ENCODE peak calls at places on chromosomes 11 and 22, in seven cellular contexts. One of them, this sample, is unnamed.

GRCh38 chr11:81579339-81579738 is 1154.3 kb downstream of the FAM181B start:
- DNase-seq in HepG2: no peak
- DNase-seq in H1: no peak
- DNase-seq in SK-N-SH: no peak
- DNase-seq in GM12878: no peak
- DNase-seq in HCT116: no peak
- DNase-seq in K562: no peak
- DNase-seq in this sample: no peak

GRCh38 chr11:17906436-17906835 is 106.4 kb downstream of the SERGEF start:
- DNase-seq in HCT116: no peak
- DNase-seq in K562: peak; percentile 21
- DNase-seq in HepG2: no peak
- DNase-seq in SK-N-SH: peak; percentile 62
- DNase-seq in H1: peak; percentile 70
- DNase-seq in GM12878: no peak
- DNase-seq in this sample: no peak

GRCh38 chr22:50085211-50085999 is at the start of gene MLC1:
- DNase-seq in H1: no peak
- DNase-seq in HCT116: no peak
- DNase-seq in SK-N-SH: no peak
- DNase-seq in HepG2: no peak
- DNase-seq in GM12878: no peak
- DNase-seq in K562: peak; percentile 49
- DNase-seq in this sample: no peak

GRCh38 chr11:69373251-69373635 is 79.3 kb downstream of the MYEOV start:
- DNase-seq in GM12878: no peak
- DNase-seq in H1: no peak
- DNase-seq in K562: no peak
- DNase-seq in HCT116: no peak
- DNase-seq in SK-N-SH: no peak
- DNase-seq in HepG2: no peak
- DNase-seq in this sample: no peak

GRCh38 chr11:44505591-44506054 is 59.8 kb upstream of the CD82 start:
- DNase-seq in K562: peak; percentile 66
- DNase-seq in SK-N-SH: no peak
- DNase-seq in HepG2: no peak
- DNase-seq in GM12878: no peak
- DNase-seq in H1: no peak
- DNase-seq in HCT116: no peak
- DNase-seq in this sample: peak; percentile 27

GRCh38 chr11:66857927-66858185 is 992 bp downstream of the LRFN4 start:
- DNase-seq in HepG2: no peak
- DNase-seq in SK-N-SH: no peak
- DNase-seq in GM12878: no peak
- DNase-seq in H1: no peak
- DNase-seq in K562: no peak
- DNase-seq in HCT116: no peak
- DNase-seq in this sample: no peak

GRCh38 chr22:20000246-20001081 is 16.2 kb downstream of the ARVCF start:
- DNase-seq in HCT116: no peak
- DNase-seq in K562: no peak
- DNase-seq in SK-N-SH: peak; percentile 64
- DNase-seq in H1: no peak
- DNase-seq in GM12878: no peak
- DNase-seq in HepG2: peak; percentile 76
- DNase-seq in this sample: no peak

GRCh38 chr11:26916805-26917204 is 77.1 kb upstream of the FIBIN start:
- DNase-seq in GM12878: no peak
- DNase-seq in K562: no peak
- DNase-seq in HepG2: no peak
- DNase-seq in SK-N-SH: no peak
- DNase-seq in HCT116: no peak
- DNase-seq in H1: no peak
- DNase-seq in this sample: no peak

GRCh38 chr11:25961539-25961938 is 370.4 kb upstream of the ANO3 start:
- DNase-seq in HepG2: no peak
- DNase-seq in SK-N-SH: no peak
- DNase-seq in H1: no peak
- DNase-seq in HCT116: no peak
- DNase-seq in GM12878: no peak
- DNase-seq in K562: no peak
- DNase-seq in this sample: peak; percentile 9

GRCh38 chr11:1629326-1630185 is at the start of gene KRTAP5-5:
- DNase-seq in H1: no peak
- DNase-seq in HCT116: no peak
- DNase-seq in GM12878: no peak
- DNase-seq in SK-N-SH: no peak
- DNase-seq in HepG2: no peak
- DNase-seq in K562: no peak
- DNase-seq in this sample: no peak

GRCh38 chr11:31808721-31809542 is 2.2 kb downstream of the PAX6 start:
- DNase-seq in HepG2: no peak
- DNase-seq in H1: no peak
- DNase-seq in K562: no peak
- DNase-seq in SK-N-SH: no peak
- DNase-seq in GM12878: no peak
- DNase-seq in HCT116: no peak
- DNase-seq in this sample: no peak

GRCh38 chr11:96393753-96394348 is 4.0 kb downstream of the JRKL start:
- DNase-seq in SK-N-SH: peak; percentile 45
- DNase-seq in HepG2: peak; percentile 44
- DNase-seq in HCT116: peak; percentile 22
- DNase-seq in K562: peak; percentile 57
- DNase-seq in GM12878: peak; percentile 27
- DNase-seq in H1: no peak
- DNase-seq in this sample: peak; percentile 23

GRCh38 chr11:82842019-82842418 is 58.2 kb downstream of the PRCP start:
- DNase-seq in HCT116: no peak
- DNase-seq in GM12878: no peak
- DNase-seq in H1: no peak
- DNase-seq in K562: no peak
- DNase-seq in SK-N-SH: no peak
- DNase-seq in HepG2: no peak
- DNase-seq in this sample: no peak

GRCh38 chr11:17528181-17528691 is 16.0 kb downstream of the USH1C start:
- DNase-seq in HepG2: peak; percentile 23
- DNase-seq in GM12878: no peak
- DNase-seq in H1: no peak
- DNase-seq in K562: peak; percentile 77
- DNase-seq in HCT116: no peak
- DNase-seq in SK-N-SH: peak; percentile 88
- DNase-seq in this sample: peak; percentile 39

GRCh38 chr11:45148276-45148675 is 1.8 kb downstream of the PRDM11 start:
- DNase-seq in SK-N-SH: no peak
- DNase-seq in HepG2: no peak
- DNase-seq in H1: no peak
- DNase-seq in GM12878: no peak
- DNase-seq in K562: no peak
- DNase-seq in HCT116: no peak
- DNase-seq in this sample: no peak

GRCh38 chr11:115581871-115582639 is 77.8 kb upstream of the CADM1 start:
- DNase-seq in K562: peak; percentile 1
- DNase-seq in H1: peak; percentile 23
- DNase-seq in HepG2: no peak
- DNase-seq in SK-N-SH: peak; percentile 58
- DNase-seq in HCT116: no peak
- DNase-seq in GM12878: no peak
- DNase-seq in this sample: no peak
- TF ChIP-seq JUND in K562: no peak
- TF ChIP-seq JUND in H1: no peak
- TF ChIP-seq JUND in HepG2: no peak
- TF ChIP-seq JUND in SK-N-SH: no peak
- TF ChIP-seq JUND in HCT116: no peak
- TF ChIP-seq JUND in GM12878: no peak
- TF ChIP-seq JUND in this sample: no peak

GRCh38 chr11:11975201-11976092 is 33.0 kb downstream of the DKK3 start:
- DNase-seq in K562: no peak
- DNase-seq in HepG2: no peak
- DNase-seq in SK-N-SH: no peak
- DNase-seq in H1: no peak
- DNase-seq in HCT116: no peak
- DNase-seq in GM12878: no peak
- DNase-seq in this sample: no peak

GRCh38 chr11:11972148-11972547 is 36.3 kb downstream of the DKK3 start:
- DNase-seq in SK-N-SH: no peak
- DNase-seq in H1: no peak
- DNase-seq in HCT116: no peak
- DNase-seq in K562: no peak
- DNase-seq in HepG2: no peak
- DNase-seq in GM12878: no peak
- DNase-seq in this sample: no peak

GRCh38 chr11:11972942-11973341 is 35.5 kb downstream of the DKK3 start:
- DNase-seq in HepG2: no peak
- DNase-seq in H1: no peak
- DNase-seq in K562: no peak
- DNase-seq in GM12878: no peak
- DNase-seq in SK-N-SH: no peak
- DNase-seq in HCT116: no peak
- DNase-seq in this sample: no peak

GRCh38 chr11:11973361-11973800 is 35.0 kb downstream of the DKK3 start:
- DNase-seq in SK-N-SH: no peak
- DNase-seq in K562: no peak
- DNase-seq in H1: no peak
- DNase-seq in GM12878: no peak
- DNase-seq in HepG2: no peak
- DNase-seq in HCT116: no peak
- DNase-seq in this sample: no peak

GRCh38 chr11:11973866-11974265 is 34.6 kb downstream of the DKK3 start:
- DNase-seq in HCT116: no peak
- DNase-seq in GM12878: no peak
- DNase-seq in SK-N-SH: no peak
- DNase-seq in HepG2: no peak
- DNase-seq in H1: no peak
- DNase-seq in K562: no peak
- DNase-seq in this sample: no peak
- TF ChIP-seq JUND in HCT116: no peak
- TF ChIP-seq JUND in GM12878: no peak
- TF ChIP-seq JUND in SK-N-SH: no peak
- TF ChIP-seq JUND in HepG2: no peak
- TF ChIP-seq JUND in H1: no peak
- TF ChIP-seq JUND in K562: no peak
- TF ChIP-seq JUND in this sample: no peak

GRCh38 chr11:5941951-5942350 is at the start of gene OR56A3:
- DNase-seq in HepG2: no peak
- DNase-seq in K562: no peak
- DNase-seq in HCT116: no peak
- DNase-seq in H1: no peak
- DNase-seq in SK-N-SH: no peak
- DNase-seq in GM12878: no peak
- DNase-seq in this sample: no peak

GRCh38 chr11:5940748-5941147 is 1.3 kb upstream of the OR56A3 start:
- DNase-seq in H1: no peak
- DNase-seq in HepG2: no peak
- DNase-seq in K562: no peak
- DNase-seq in GM12878: no peak
- DNase-seq in SK-N-SH: no peak
- DNase-seq in HCT116: no peak
- DNase-seq in this sample: no peak

GRCh38 chr11:5938603-5938965 is 3.5 kb upstream of the OR56A3 start:
- DNase-seq in HCT116: no peak
- DNase-seq in GM12878: no peak
- DNase-seq in H1: no peak
- DNase-seq in K562: no peak
- DNase-seq in HepG2: no peak
- DNase-seq in SK-N-SH: no peak
- DNase-seq in this sample: peak; percentile 78

GRCh38 chr11:5933116-5933515 is 8.9 kb upstream of the OR56A3 start:
- DNase-seq in K562: no peak
- DNase-seq in H1: no peak
- DNase-seq in HepG2: no peak
- DNase-seq in SK-N-SH: no peak
- DNase-seq in GM12878: no peak
- DNase-seq in HCT116: no peak
- DNase-seq in this sample: no peak

DNA sequence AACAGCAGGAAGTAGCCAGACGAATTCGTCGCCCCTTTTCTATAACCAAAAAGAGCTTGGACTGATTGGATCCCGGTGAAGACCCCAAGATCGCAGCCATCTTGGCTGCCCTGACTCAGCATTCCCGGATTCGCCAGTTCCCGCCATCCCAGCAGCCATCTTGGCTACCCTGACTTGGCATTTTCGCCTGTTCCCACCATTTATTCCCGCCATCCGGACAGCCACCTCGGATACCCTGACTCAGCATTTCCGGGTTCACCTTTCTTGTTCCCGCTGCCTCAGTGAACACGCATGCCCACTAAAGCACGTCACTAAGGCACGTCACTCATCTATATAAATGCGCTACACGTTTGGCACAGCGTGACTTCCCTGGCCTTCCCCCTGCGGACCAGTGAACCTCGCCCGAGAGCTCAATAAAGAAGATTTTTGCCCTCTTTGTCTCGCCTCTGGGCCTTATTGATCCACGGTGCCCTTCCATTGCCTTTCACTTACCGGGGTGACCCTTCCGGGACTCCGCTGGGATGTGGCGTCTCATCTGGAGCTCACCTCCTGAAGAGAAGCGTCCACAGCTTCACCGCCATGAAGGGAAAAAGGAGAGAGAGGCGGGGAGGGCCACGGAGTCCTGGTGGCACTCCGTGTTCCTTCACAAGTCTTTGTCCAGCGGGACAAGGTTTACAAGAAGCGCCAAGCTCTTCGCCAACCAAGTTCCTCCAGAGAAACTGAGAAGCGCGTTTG is 4.0 kb upstream of the OR56A3 start:
- DNase-seq in GM12878: no peak
- DNase-seq in SK-N-SH: no peak
- DNase-seq in H1: no peak
- DNase-seq in HCT116: no peak
- DNase-seq in K562: no peak
- DNase-seq in HepG2: no peak
- DNase-seq in this sample: no peak
- TF ChIP-seq JUND in GM12878: no peak
- TF ChIP-seq JUND in SK-N-SH: no peak
- TF ChIP-seq JUND in H1: no peak
- TF ChIP-seq JUND in HCT116: no peak
- TF ChIP-seq JUND in K562: no peak
- TF ChIP-seq JUND in HepG2: no peak
- TF ChIP-seq JUND in this sample: no peak

DNA sequence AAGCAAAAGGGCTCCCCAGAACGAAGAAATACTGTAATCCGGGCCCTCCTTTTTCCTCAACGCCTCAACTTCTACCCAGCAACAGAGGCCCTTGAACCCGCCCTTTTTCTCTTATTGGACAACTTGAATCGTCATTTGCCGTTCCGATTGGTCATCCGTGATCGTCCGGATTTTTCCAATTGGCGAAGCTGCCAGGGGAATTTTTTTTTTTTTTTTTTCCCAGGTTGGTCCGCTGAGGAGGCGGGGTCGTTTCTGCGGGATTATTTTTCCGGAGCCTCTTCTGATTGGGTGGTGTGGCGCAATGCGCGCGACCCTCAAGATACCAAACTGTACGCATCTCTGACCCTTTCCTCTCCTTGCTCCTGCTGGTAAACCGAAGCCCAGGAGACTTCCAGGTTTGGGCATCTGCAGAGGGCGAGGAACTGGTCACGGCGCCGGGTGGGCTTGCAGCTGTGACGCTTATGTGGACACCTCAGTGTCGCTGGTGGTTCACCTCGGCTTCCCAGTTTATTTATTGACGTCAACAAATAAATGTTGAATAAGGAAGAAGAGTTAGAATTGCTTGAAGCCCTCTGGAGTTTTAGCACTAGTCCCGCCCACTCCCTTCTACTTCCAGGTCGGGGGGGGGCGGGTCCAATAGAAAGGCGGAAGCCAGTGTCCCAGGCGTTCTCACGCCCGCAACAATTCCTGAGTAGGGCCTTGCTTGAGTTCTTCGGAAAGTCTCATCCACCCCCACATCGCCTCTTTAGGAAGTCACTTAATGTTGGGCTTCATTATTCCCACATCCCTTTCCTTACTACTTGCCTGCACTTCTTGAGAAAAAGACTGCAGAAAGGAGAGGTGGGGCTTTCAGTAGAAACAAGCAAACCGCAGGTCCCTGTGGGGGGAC is at the start of gene TTC9C:
- DNase-seq in H1: peak; percentile 74
- DNase-seq in GM12878: peak; percentile 94
- DNase-seq in HepG2: peak; percentile 98
- DNase-seq in SK-N-SH: peak; percentile 83
- DNase-seq in HCT116: peak; percentile 98
- DNase-seq in K562: peak; percentile 97
- DNase-seq in this sample: peak; percentile 95
- TF ChIP-seq JUND in H1: no peak
- TF ChIP-seq JUND in GM12878: no peak
- TF ChIP-seq JUND in HepG2: no peak
- TF ChIP-seq JUND in SK-N-SH: no peak
- TF ChIP-seq JUND in HCT116: no peak
- TF ChIP-seq JUND in K562: peak; percentile 45
- TF ChIP-seq JUND in this sample: no peak